ENCODE peak calls at places on chromosomes 1 and 21, in six cellular contexts. One of them, this sample, is unnamed. For H3K27me3, the result is how much of the 10 kb centered on the place peaks cover.

GRCh38 chr1:170959385-170959784 is 24.1 kb downstream of the MROH9 start:
- DNase-seq in psoas muscle: no peak
- DNase-seq in K562: no peak
- DNase-seq in GM23248: peak
- DNase-seq in sigmoid colon: no peak
- DNase-seq in left lung: no peak
- DNase-seq in this sample: no peak

GRCh38 chr1:200298242-200298641 is 111.6 kb downstream of the ZNF281 start:
- DNase-seq in psoas muscle: no peak
- DNase-seq in K562: no peak
- DNase-seq in GM23248: no peak
- DNase-seq in sigmoid colon: no peak
- DNase-seq in left lung: no peak
- DNase-seq in this sample: no peak

GRCh38 chr1:169107673-169108160 is 1.2 kb downstream of the ATP1B1 start:
- DNase-seq in psoas muscle: peak
- DNase-seq in K562: no peak
- DNase-seq in GM23248: peak
- DNase-seq in sigmoid colon: no peak
- DNase-seq in left lung: no peak
- DNase-seq in this sample: peak

GRCh38 chr21:46561448-46562095 is 43.3 kb downstream of the S100B start:
- DNase-seq in psoas muscle: no peak
- DNase-seq in K562: no peak
- DNase-seq in GM23248: no peak
- DNase-seq in sigmoid colon: no peak
- DNase-seq in left lung: no peak
- DNase-seq in this sample: no peak

GRCh38 chr1:89464008-89464407 is 60.6 kb upstream of the LRRC8B start:
- DNase-seq in psoas muscle: no peak
- DNase-seq in K562: no peak
- DNase-seq in GM23248: no peak
- DNase-seq in sigmoid colon: no peak
- DNase-seq in left lung: no peak
- DNase-seq in this sample: no peak

GRCh38 chr1:17567582-17567981 is 28.1 kb downstream of the ARHGEF10L start:
- DNase-seq in psoas muscle: peak
- DNase-seq in K562: no peak
- DNase-seq in GM23248: peak
- DNase-seq in sigmoid colon: peak
- DNase-seq in left lung: no peak
- DNase-seq in this sample: no peak

GRCh38 chr1:1020000-1020404 is at the start of gene AGRN:
- DNase-seq in psoas muscle: peak
- DNase-seq in K562: no peak
- DNase-seq in GM23248: peak
- DNase-seq in sigmoid colon: no peak
- DNase-seq in left lung: peak
- DNase-seq in this sample: no peak

GRCh38 chr1:208782186-208782585 is 538.0 kb upstream of the PLXNA2 start:
- DNase-seq in psoas muscle: no peak
- DNase-seq in K562: no peak
- DNase-seq in GM23248: no peak
- DNase-seq in sigmoid colon: no peak
- DNase-seq in left lung: no peak
- DNase-seq in this sample: no peak

GRCh38 chr21:34814529-34814951 is 145.7 kb downstream of the CLIC6 start:
- DNase-seq in psoas muscle: no peak
- DNase-seq in K562: no peak
- DNase-seq in GM23248: no peak
- DNase-seq in sigmoid colon: no peak
- DNase-seq in left lung: no peak
- DNase-seq in this sample: no peak

GRCh38 chr1:212561501-212561931 is 47.0 kb upstream of the ATF3 start:
- DNase-seq in psoas muscle: peak
- DNase-seq in K562: no peak
- DNase-seq in GM23248: peak
- DNase-seq in sigmoid colon: no peak
- DNase-seq in left lung: no peak
- DNase-seq in this sample: no peak

GRCh38 chr1:30762152-30762930 is 4.8 kb upstream of the LAPTM5 start:
- DNase-seq in psoas muscle: no peak
- DNase-seq in K562: no peak
- DNase-seq in GM23248: no peak
- DNase-seq in sigmoid colon: no peak
- DNase-seq in left lung: peak
- DNase-seq in this sample: no peak

GRCh38 chr1:169321539-169321938 is 46.1 kb downstream of the NME7 start:
- DNase-seq in psoas muscle: no peak
- DNase-seq in K562: no peak
- DNase-seq in GM23248: peak
- DNase-seq in sigmoid colon: no peak
- DNase-seq in left lung: no peak
- DNase-seq in this sample: no peak

GRCh38 chr1:18373151-18373550 is 107.6 kb upstream of the KLHDC7A start:
- DNase-seq in psoas muscle: no peak
- DNase-seq in K562: no peak
- DNase-seq in GM23248: no peak
- DNase-seq in sigmoid colon: no peak
- DNase-seq in left lung: no peak
- DNase-seq in this sample: no peak

GRCh38 chr1:235720544-235720943 is 71.0 kb upstream of the GNG4 start:
- DNase-seq in psoas muscle: no peak
- DNase-seq in K562: no peak
- DNase-seq in GM23248: peak
- DNase-seq in sigmoid colon: no peak
- DNase-seq in left lung: no peak
- DNase-seq in this sample: no peak

GRCh38 chr1:45677751-45678245 is 8.5 kb downstream of the GPBP1L1 start:
- DNase-seq in psoas muscle: no peak
- DNase-seq in K562: no peak
- DNase-seq in GM23248: no peak
- DNase-seq in sigmoid colon: no peak
- DNase-seq in left lung: no peak
- DNase-seq in this sample: no peak

GRCh38 chr1:87331319-87332269 is 2.9 kb downstream of the LMO4 start:
- DNase-seq in psoas muscle: peak
- DNase-seq in K562: peak
- DNase-seq in GM23248: peak
- DNase-seq in sigmoid colon: peak
- DNase-seq in left lung: peak
- DNase-seq in this sample: peak

GRCh38 chr21:45618287-45618686 is 25.2 kb upstream of the PCBP3 start:
- DNase-seq in psoas muscle: no peak
- DNase-seq in K562: no peak
- DNase-seq in GM23248: peak
- DNase-seq in sigmoid colon: peak
- DNase-seq in left lung: peak
- DNase-seq in this sample: no peak

GRCh38 chr1:228106800-228107054 is 2.4 kb downstream of the MRPL55 start:
- DNase-seq in psoas muscle: no peak
- DNase-seq in K562: peak
- DNase-seq in GM23248: no peak
- DNase-seq in sigmoid colon: no peak
- DNase-seq in left lung: no peak
- DNase-seq in this sample: no peak

GRCh38 chr1:147627435-147628110 is 42.8 kb downstream of the ACP6 start:
- DNase-seq in psoas muscle: peak
- DNase-seq in K562: peak
- DNase-seq in GM23248: peak
- DNase-seq in sigmoid colon: no peak
- DNase-seq in left lung: no peak
- DNase-seq in this sample: peak

GRCh38 chr1:206954616-206955342 is 8.5 kb upstream of the PIGR start:
- DNase-seq in psoas muscle: no peak
- DNase-seq in K562: no peak
- DNase-seq in GM23248: no peak
- DNase-seq in sigmoid colon: no peak
- DNase-seq in left lung: no peak
- DNase-seq in this sample: no peak

GRCh38 chr1:247007511-247008405 is at the start of gene ZNF695:
- DNase-seq in psoas muscle: peak
- DNase-seq in K562: peak
- DNase-seq in GM23248: peak
- DNase-seq in sigmoid colon: peak
- DNase-seq in left lung: peak
- DNase-seq in this sample: peak
- H3K4me3 ChIP-seq in psoas muscle: peak
- H3K4me3 ChIP-seq in K562: peak
- H3K4me3 ChIP-seq in GM23248: peak
- H3K4me3 ChIP-seq in sigmoid colon: peak
- H3K4me3 ChIP-seq in left lung: peak
- H3K4me3 ChIP-seq in this sample: no peak

GRCh38 chr1:33357099-33357498 is 36.2 kb upstream of the A3GALT2 start:
- DNase-seq in psoas muscle: no peak
- DNase-seq in K562: no peak
- DNase-seq in GM23248: no peak
- DNase-seq in sigmoid colon: no peak
- DNase-seq in left lung: no peak
- DNase-seq in this sample: no peak

GRCh38 chr1:33350611-33351280 is 29.8 kb upstream of the A3GALT2 start:
- DNase-seq in psoas muscle: no peak
- DNase-seq in K562: no peak
- DNase-seq in GM23248: no peak
- DNase-seq in sigmoid colon: no peak
- DNase-seq in left lung: no peak
- DNase-seq in this sample: no peak

GRCh38 chr1:33358114-33358770 is 37.3 kb upstream of the A3GALT2 start:
- DNase-seq in psoas muscle: no peak
- DNase-seq in K562: no peak
- DNase-seq in GM23248: no peak
- DNase-seq in sigmoid colon: no peak
- DNase-seq in left lung: no peak
- DNase-seq in this sample: no peak

GRCh38 chr1:33351281-33351660 is 30.4 kb upstream of the A3GALT2 start:
- DNase-seq in psoas muscle: no peak
- DNase-seq in K562: no peak
- DNase-seq in GM23248: no peak
- DNase-seq in sigmoid colon: no peak
- DNase-seq in left lung: no peak
- DNase-seq in this sample: no peak

DNA sequence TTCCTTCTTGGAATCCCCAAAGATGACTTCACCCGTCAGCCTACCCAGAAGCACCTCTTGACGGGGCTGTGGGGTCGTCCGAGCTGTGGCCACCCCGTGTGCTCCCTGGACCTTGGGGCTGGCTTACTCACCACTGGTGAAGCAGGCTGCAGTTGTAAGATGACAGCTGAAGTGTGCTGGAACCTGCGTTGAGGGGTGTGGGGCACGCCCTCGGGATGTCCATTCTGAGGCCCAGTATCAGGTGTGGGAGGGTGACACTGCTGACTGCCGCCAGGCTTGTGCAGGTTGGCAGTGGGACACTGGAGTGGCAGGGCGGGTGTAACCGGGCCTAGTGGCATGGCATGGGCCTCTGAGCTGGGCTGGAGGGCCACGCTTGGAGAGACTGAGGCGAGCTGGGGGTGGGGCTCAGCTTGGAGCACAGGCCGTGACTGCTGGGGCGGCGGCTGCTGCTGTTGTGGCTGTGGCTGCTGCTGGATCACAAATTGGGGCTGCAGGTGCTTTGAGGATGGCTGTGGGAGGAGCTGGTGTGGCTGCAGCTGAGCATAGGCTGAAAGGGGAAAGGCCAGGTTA is 33.9 kb upstream of the A3GALT2 start:
- DNase-seq in psoas muscle: no peak
- DNase-seq in K562: no peak
- DNase-seq in GM23248: no peak
- DNase-seq in sigmoid colon: no peak
- DNase-seq in left lung: peak
- DNase-seq in this sample: no peak
- H3K27me3 ChIP-seq in psoas muscle: under half
- H3K27me3 ChIP-seq in K562: under half
- H3K27me3 ChIP-seq in GM23248: under half
- H3K27me3 ChIP-seq in sigmoid colon: under half
- H3K27me3 ChIP-seq in left lung: under half
- H3K27me3 ChIP-seq in this sample: under half

GRCh38 chr21:27083144-27083543 is 116.3 kb upstream of the ADAMTS5 start:
- DNase-seq in psoas muscle: no peak
- DNase-seq in K562: no peak
- DNase-seq in GM23248: no peak
- DNase-seq in sigmoid colon: no peak
- DNase-seq in left lung: no peak
- DNase-seq in this sample: no peak
- H3K27ac ChIP-seq in psoas muscle: no peak
- H3K27ac ChIP-seq in K562: no peak
- H3K27ac ChIP-seq in GM23248: no peak
- H3K27ac ChIP-seq in sigmoid colon: no peak
- H3K27ac ChIP-seq in left lung: no peak
- H3K27ac ChIP-seq in this sample: no peak

GRCh38 chr1:203675596-203676347 is 49.1 kb downstream of the ATP2B4 start:
- DNase-seq in psoas muscle: no peak
- DNase-seq in K562: no peak
- DNase-seq in GM23248: no peak
- DNase-seq in sigmoid colon: no peak
- DNase-seq in left lung: no peak
- DNase-seq in this sample: no peak

GRCh38 chr1:203671808-203672207 is 45.2 kb downstream of the ATP2B4 start:
- DNase-seq in psoas muscle: no peak
- DNase-seq in K562: no peak
- DNase-seq in GM23248: no peak
- DNase-seq in sigmoid colon: peak
- DNase-seq in left lung: no peak
- DNase-seq in this sample: no peak

GRCh38 chr1:203672354-203672753 is 45.7 kb downstream of the ATP2B4 start:
- DNase-seq in psoas muscle: peak
- DNase-seq in K562: no peak
- DNase-seq in GM23248: peak
- DNase-seq in sigmoid colon: peak
- DNase-seq in left lung: no peak
- DNase-seq in this sample: no peak

GRCh38 chr1:203676455-203676854 is 49.8 kb downstream of the ATP2B4 start:
- DNase-seq in psoas muscle: no peak
- DNase-seq in K562: no peak
- DNase-seq in GM23248: no peak
- DNase-seq in sigmoid colon: no peak
- DNase-seq in left lung: no peak
- DNase-seq in this sample: no peak

DNA sequence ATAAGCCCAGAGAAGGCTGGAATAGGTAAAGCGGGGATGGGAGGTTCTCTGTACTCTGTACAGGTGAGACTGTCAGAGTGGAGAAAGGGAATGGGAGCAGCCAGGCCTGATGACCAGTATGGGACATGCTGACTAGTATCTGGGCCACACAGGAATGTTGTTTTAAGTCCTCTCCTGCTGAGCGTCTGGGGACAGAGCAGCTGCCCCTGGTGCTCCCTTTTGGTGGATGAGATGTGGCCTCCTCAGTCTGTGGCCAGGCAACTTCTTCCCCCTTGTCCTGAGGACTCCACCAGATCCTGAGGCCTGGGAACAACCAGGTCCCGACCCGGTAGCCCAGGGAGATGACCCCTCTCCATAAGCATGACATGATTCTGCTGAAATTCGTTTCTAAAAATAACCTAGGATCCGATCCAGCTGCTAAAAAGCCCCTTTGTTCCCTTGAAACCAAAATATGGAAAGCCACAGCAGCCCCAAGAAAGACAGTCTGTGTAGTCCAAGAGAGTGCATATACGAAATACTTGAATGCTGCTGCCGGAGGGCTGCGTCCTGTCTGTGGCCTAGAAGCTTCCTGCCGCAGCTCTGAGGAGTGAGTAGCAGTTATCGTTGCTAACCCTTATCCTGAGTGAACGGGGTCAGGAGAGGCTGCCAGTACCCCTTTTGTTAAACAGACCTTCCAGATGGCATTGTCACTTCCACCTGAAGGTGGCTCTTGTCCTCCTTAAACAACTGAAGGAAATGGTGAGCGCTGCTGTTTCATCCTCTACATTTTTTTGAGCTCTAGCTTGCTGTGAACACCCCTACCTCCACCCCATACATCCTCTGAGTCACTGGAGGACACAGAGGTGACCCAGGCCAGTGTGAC is 47.1 kb downstream of the ATP2B4 start:
- DNase-seq in psoas muscle: peak
- DNase-seq in K562: peak
- DNase-seq in GM23248: peak
- DNase-seq in sigmoid colon: peak
- DNase-seq in left lung: no peak
- DNase-seq in this sample: peak
- H3K4me3 ChIP-seq in psoas muscle: no peak
- H3K4me3 ChIP-seq in K562: no peak
- H3K4me3 ChIP-seq in GM23248: no peak
- H3K4me3 ChIP-seq in sigmoid colon: no peak
- H3K4me3 ChIP-seq in left lung: no peak
- H3K4me3 ChIP-seq in this sample: peak

This sample was measured in CD4-positive, CD25-positive, alpha-beta regulatory T cell.